ENCODE peak calls at places on chromosomes 3 and 15, in five cellular contexts. W, R, D, J and A are unnamed samples.

GRCh38 chr3:43365601-43366305 is 79.4 kb downstream of the SNRK start:
- DNase-seq in J (no peak), D (no peak), R (no peak), W (no peak), A (no peak)

GRCh38 chr3:32076566-32076965 is 29.9 kb upstream of the GPD1L start:
- DNase-seq in R (no peak), D (no peak), J (no peak), W (no peak), A (no peak)

GRCh38 chr15:79002631-79003030 is 57.8 kb upstream of the CTSH start:
- DNase-seq in D (no peak), R (no peak), W (no peak), J (no peak), A (no peak)

GRCh38 chr15:94478763-94479162 is 247.4 kb downstream of the MCTP2 start:
- DNase-seq in W (no peak), J (no peak), R (no peak), D (no peak), A (no peak)

GRCh38 chr3:41679412-41679811 is 282.5 kb downstream of the ULK4 start:
- DNase-seq in W (no peak), D (no peak), J (no peak), R (no peak), A (no peak)

GRCh38 chr3:13711911-13712650 is 163.2 kb downstream of the FBLN2 start:
- DNase-seq in D (no peak), W (no peak), R (no peak), J (no peak), A (no peak)

GRCh38 chr3:63333815-63334214 is 55.7 kb downstream of the SYNPR start:
- DNase-seq in W (no peak), J (no peak), D (no peak), R (no peak), A (no peak)

GRCh38 chr3:72185549-72186484 is 400.9 kb upstream of the PROK2 start:
- DNase-seq in D (no peak), W (no peak), J (peak; percentile 38), R (peak; percentile 29), A (no peak)

GRCh38 chr3:173584834-173585831 is 187.6 kb downstream of the NLGN1 start:
- DNase-seq in J (peak; percentile 51), D (no peak), R (peak; percentile 34), W (peak; percentile 28), A (peak; percentile 8)

GRCh38 chr15:93458567-93458966 is 369.6 kb upstream of the RGMA start:
- DNase-seq in R (no peak), D (no peak), W (no peak), J (no peak), A (no peak)

GRCh38 chr15:63440756-63441155 is 59.1 kb upstream of the CA12 start:
- DNase-seq in R (no peak), W (no peak), J (no peak), D (no peak), A (no peak)